ENCODE peak calls at places on chromosomes 16 and 17, in seven cellular contexts. L is AG04450, O is tibial nerve, E is glutamatergic neuron, I is Peyer's patch, Z is breast epithelium, J is heart left ventricle. B is an unnamed sample.

GRCh38 chr17:33292981-33293867 is at the start of gene ASIC2:
- DNase-seq in Z (no peak), J (no peak), L (no peak), O (no peak), E (peak), I (no peak), B (no peak)

GRCh38 chr16:14275934-14276333 is 204.8 kb downstream of the MRTFB start:
- DNase-seq in J (no peak), I (no peak), L (no peak), O (no peak), E (no peak), Z (no peak), B (no peak)

GRCh38 chr17:45104497-45104896 is 27.8 kb downstream of the PLCD3 start:
- DNase-seq in J (no peak), O (no peak), L (no peak), I (no peak), E (no peak), Z (no peak), B (no peak)

GRCh38 chr16:85829751-85830445 is 30.4 kb downstream of the COX4I1 start:
- DNase-seq in I (peak), J (peak), Z (no peak), L (no peak), E (no peak), O (no peak), B (no peak)

GRCh38 chr16:70395345-70395901 is 43.5 kb downstream of the ST3GAL2 start:
- DNase-seq in J (peak), Z (peak), I (peak), E (peak), L (no peak), O (no peak), B (peak)

GRCh38 chr16:31916056-31916488 is 42.5 kb downstream of the ZNF267 start:
- DNase-seq in I (no peak), E (no peak), Z (no peak), J (no peak), L (no peak), O (no peak), B (no peak)

GRCh38 chr17:9987779-9988585 is 82.9 kb upstream of the RCVRN start:
- DNase-seq in L (no peak), O (no peak), J (no peak), I (no peak), E (peak), Z (no peak), B (peak)

GRCh38 chr17:63914471-63914870 is 3.4 kb upstream of the CSHL1 start:
- DNase-seq in Z (no peak), E (no peak), J (no peak), L (no peak), O (no peak), I (no peak), B (no peak)

DNA sequence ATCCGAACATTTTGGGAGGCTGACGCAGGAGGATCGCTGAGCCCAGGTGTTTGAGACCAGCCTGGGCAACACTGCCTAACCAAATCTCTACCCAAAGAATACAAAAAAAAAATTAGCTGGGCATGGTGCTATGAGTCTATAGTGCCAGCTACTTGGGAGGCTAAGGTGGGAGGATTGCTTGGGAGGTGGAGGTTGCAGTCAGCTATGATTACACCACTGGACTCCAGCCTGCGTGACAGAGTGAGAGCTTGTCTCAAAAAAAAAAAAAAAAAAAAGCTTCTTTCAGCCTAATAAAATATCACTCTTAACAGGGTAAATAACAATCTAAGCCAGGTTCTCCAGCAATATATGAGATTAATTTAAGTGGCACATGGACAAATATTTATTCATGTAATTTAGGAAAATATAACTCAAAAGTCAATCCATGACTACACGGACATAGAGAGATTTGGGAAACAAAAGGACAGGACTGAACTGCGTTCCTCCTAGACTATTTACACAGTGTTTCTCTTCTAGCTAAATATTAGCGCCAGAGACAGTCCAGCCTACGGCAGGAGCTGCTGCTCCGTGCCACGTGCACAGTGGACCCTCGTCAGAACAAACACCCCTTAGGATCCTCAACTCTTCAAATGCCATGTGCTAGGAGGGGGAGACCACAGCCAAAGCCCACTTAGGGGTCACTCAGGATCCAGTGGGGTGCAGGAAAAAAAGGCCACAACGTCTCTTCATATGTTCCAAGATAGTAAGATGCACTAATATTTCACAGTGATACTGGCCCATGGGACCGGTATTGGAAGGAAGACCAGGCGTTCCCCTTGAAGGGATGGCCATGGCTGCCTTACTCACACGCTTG is 8.7 kb downstream of the USP36 start:
- DNase-seq in E (no peak), I (no peak), O (no peak), L (no peak), J (no peak), Z (no peak), B (no peak)
- TF ChIP-seq CTCF in E (no peak), I (no peak), O (no peak), L (no peak), J (no peak), Z (no peak), B (no peak)

DNA sequence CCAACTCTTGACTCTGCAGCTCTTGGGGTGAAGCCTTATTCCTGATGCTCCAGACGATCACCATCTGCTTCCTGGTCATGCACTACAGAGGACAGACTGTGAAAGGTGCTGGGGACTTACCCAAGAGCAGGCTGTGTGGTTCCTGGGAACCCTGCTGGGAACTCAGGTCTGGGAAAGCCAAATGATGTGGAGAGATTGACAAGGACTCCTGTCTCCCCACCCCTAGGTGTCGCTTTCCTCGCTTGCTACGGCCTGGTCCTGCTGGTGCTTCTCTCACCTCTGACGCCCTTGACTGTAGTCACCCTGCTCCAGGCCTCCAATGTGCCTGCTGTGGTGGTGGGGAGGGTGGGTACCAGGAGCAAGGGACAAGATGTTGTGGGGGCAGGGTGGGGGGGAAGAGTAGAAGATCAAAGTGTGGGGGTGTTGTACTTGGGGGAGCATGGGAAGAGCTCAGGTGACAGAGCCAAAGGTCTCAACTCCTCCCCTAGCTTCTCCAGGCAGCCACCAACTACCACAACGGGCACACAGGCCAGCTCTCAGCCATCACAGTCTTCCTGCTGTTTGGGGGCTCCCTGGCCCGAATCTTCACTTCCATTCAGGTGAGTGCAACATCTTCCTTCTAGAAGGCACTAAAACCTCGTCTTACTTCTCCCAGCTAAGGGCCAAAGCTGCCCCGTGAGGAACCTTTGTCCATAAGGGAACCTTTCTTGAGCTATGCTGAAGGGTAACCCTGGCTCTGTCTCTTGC is 3.0 kb downstream of the SOX15 start:
- DNase-seq in O (no peak), I (no peak), L (no peak), J (no peak), Z (no peak), E (no peak), B (no peak)
- TF ChIP-seq CTCF in O (no peak), I (peak), L (peak), J (no peak), Z (peak), E (no peak), B (no peak)

DNA sequence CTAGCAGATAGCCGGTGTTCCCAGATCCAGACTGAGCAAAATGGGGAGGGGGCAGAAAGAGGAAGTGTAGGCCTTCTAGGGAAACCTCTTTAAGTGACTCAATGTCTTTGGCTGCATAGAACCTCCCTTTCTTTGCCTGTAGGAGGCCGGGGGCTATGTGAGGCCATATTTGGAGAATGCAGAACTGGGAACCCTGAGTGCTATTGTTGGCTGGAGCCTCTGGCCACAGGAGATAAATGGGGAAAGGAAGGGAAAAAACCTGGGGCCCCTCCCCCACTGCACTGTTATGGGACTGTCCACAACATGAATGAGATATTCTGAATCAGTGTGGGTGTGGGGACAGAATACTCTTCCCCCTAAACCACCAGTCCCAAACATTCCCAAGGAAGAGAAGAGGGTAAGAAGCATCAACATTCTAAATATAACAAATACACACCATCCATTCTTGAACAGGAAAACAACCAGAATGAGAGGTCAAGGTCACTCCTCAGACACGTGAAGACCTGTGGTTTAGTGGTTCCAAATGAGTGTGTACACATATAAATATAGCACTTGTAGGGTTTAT is 2.4 kb downstream of the VPS25 start:
- DNase-seq in O (no peak), J (no peak), E (no peak), I (no peak), Z (no peak), L (no peak), B (no peak)
- TF ChIP-seq CTCF in O (no peak), J (no peak), E (no peak), I (no peak), Z (no peak), L (no peak), B (no peak)

GRCh38 chr17:55652825-55653224 is 69.8 kb downstream of the TMEM100 start:
- DNase-seq in L (no peak), O (no peak), J (no peak), E (no peak), Z (no peak), I (no peak), B (no peak)
- TF ChIP-seq CTCF in L (no peak), O (no peak), J (no peak), E (no peak), Z (no peak), I (no peak), B (no peak)